ENCODE peak calls at places on chromosomes 11 and 22, in nine cellular contexts. V, J, N, I, T, Q, C, K and W are unnamed samples.
A peak's percentile ranks its signal among the peaks of the same experiment; 100 is the strongest.

GRCh38 chr11:68056317-68057285 is 17.8 kb downstream of the TCIRG1 start:
- DNase-seq in N (no peak), C (no peak), T (no peak), Q (no peak), J (no peak), V (no peak), K (no peak), I (no peak), W (no peak)

GRCh38 chr22:47067331-47067890 is 305.0 kb downstream of the TBC1D22A start:
- DNase-seq in Q (no peak), I (no peak), K (no peak), J (no peak), C (no peak), N (no peak), T (no peak), V (no peak), W (no peak)

GRCh38 chr11:8722156-8722555 is 39.6 kb downstream of the RPL27A start:
- DNase-seq in C (no peak), K (no peak), I (no peak), J (no peak), T (peak; percentile 56), N (no peak), V (peak; percentile 79), Q (peak; percentile 70), W (peak; percentile 57)

GRCh38 chr22:46010951-46011626 is 34.1 kb upstream of the WNT7B start:
- DNase-seq in V (peak; percentile 73), I (no peak), C (no peak), N (no peak), Q (no peak), T (no peak), J (peak; percentile 27), K (no peak), W (no peak)

GRCh38 chr22:36546092-36546804 is 17.3 kb upstream of the EIF3D start:
- DNase-seq in J (peak; percentile 33), C (no peak), I (no peak), N (peak; percentile 67), V (no peak), Q (peak; percentile 24), K (peak; percentile 14), T (peak; percentile 42), W (peak; percentile 58)

GRCh38 chr22:37383342-37383741 is 43.9 kb downstream of the ELFN2 start:
- DNase-seq in C (no peak), J (no peak), T (no peak), I (no peak), V (no peak), N (no peak), K (no peak), Q (no peak), W (no peak)

GRCh38 chr11:9386086-9386485 is 1.6 kb downstream of the IPO7 start:
- DNase-seq in T (no peak), C (no peak), Q (no peak), V (no peak), J (no peak), N (no peak), I (no peak), K (no peak), W (no peak)

GRCh38 chr11:126267650-126268049 is 1.0 kb downstream of the SRPRA start:
- DNase-seq in C (no peak), J (no peak), Q (no peak), I (no peak), K (peak; percentile 60), T (no peak), N (no peak), V (no peak), W (no peak)

GRCh38 chr11:110128161-110128560 is 35.0 kb downstream of the ZC3H12C start:
- DNase-seq in I (peak; percentile 11), T (peak; percentile 66), J (no peak), V (no peak), N (no peak), K (no peak), Q (peak; percentile 34), C (no peak), W (peak; percentile 48)

GRCh38 chr11:65116370-65117205 is 913 bp downstream of the ZNHIT2 start:
- DNase-seq in I (no peak), T (peak; percentile 66), C (no peak), N (peak; percentile 58), K (no peak), Q (no peak), V (peak; percentile 70), J (peak; percentile 48), W (peak; percentile 48)

GRCh38 chr11:18743365-18743764 is 17.4 kb upstream of the IGSF22 start:
- DNase-seq in Q (no peak), K (no peak), N (no peak), J (no peak), V (no peak), C (no peak), T (no peak), I (no peak), W (no peak)

GRCh38 chr11:18737642-18738041 is 11.7 kb upstream of the IGSF22 start:
- DNase-seq in K (no peak), Q (no peak), C (no peak), T (no peak), N (no peak), I (no peak), J (no peak), V (no peak), W (no peak)

GRCh38 chr11:18741783-18742182 is 15.8 kb upstream of the IGSF22 start:
- DNase-seq in K (no peak), C (no peak), Q (no peak), I (no peak), J (no peak), N (no peak), V (no peak), T (no peak), W (no peak)

GRCh38 chr11:18736590-18737148 is 10.7 kb upstream of the IGSF22 start:
- DNase-seq in J (no peak), N (no peak), I (no peak), C (no peak), T (no peak), K (no peak), Q (no peak), V (no peak), W (no peak)

GRCh38 chr11:18739684-18740083 is 13.7 kb upstream of the IGSF22 start:
- DNase-seq in K (no peak), N (no peak), V (no peak), Q (no peak), I (no peak), C (no peak), J (no peak), T (no peak), W (no peak)
- TF ChIP-seq CTCF in K (no peak), N (no peak), V (no peak), Q (no peak), I (no peak), C (no peak), J (no peak), T (no peak), W (no peak)

GRCh38 chr11:57349491-57350274 is 11.5 kb downstream of the P2RX3 start:
- DNase-seq in Q (no peak), J (peak; percentile 67), I (no peak), K (peak; percentile 23), V (peak; percentile 78), C (no peak), N (peak; percentile 74), T (peak; percentile 21), W (peak; percentile 56)
- H3K4me3 ChIP-seq in Q (peak overlapping the region; percentile 15), J (no peak overlapping the region), I (no peak overlapping the region), K (no peak overlapping the region), V (no peak overlapping the region), C (peak overlapping the region; percentile 21), N (no peak overlapping the region), T (no peak overlapping the region), W (no peak overlapping the region)

GRCh38 chr11:520428-521178 is 13.6 kb upstream of the RNH1 start:
- DNase-seq in N (no peak), V (no peak), J (no peak), I (no peak), T (no peak), C (no peak), K (no peak), Q (no peak), W (no peak)
- TF ChIP-seq CTCF in N (no peak), V (no peak), J (no peak), I (no peak), T (no peak), C (peak; percentile 5), K (no peak), Q (peak; percentile 35), W (peak; percentile 27)

DNA sequence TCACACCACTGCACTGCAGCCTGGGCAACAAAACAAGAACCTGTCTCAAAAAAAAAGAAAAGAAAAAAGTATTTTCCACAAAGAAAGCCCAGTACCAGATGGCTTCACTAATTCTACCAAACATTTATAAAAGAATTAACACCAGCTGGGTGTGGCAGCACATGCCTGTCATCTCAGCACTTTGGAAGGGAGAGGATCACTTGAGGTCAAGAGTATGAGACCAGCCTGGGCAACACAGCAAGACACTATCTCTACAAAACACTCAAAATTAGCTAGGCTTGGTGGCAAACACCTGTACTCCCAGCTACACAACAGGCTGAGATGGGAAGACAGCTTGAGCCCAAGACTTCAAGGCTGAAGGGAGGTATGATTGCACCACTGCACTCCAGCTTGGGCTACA is 20.1 kb downstream of the RSF1 start:
- DNase-seq in Q (no peak), J (no peak), T (no peak), N (no peak), K (no peak), I (no peak), V (no peak), C (no peak), W (no peak)
- H3K4me3 ChIP-seq in Q (no peak overlapping the region), J (no peak overlapping the region), T (no peak overlapping the region), N (no peak overlapping the region), K (no peak overlapping the region), I (no peak overlapping the region), V (no peak overlapping the region), C (no peak overlapping the region), W (no peak overlapping the region)

DNA sequence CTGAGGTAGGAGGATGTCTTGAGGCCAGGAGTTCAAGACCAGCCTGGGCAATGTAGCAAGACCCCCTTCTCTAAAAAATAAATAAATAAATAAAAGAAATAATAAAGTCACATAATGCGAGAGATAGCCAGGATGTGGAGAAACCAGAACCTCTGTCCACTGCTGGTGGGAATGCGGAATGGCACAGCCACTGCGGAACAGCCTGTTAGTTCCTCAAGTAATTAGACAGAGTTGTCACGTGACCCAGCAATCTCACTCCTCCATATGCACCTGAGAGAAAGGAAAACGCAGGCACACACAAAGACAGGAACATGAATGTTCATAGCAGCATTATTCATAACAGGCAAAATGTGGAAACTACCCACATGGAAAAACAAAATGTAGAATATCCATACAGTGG is 27.5 kb downstream of the LIF start:
- DNase-seq in Q (no peak), V (no peak), K (no peak), C (no peak), T (no peak), J (no peak), N (no peak), I (no peak), W (no peak)
- TF ChIP-seq CTCF in Q (peak; percentile 55), V (no peak), K (no peak), C (peak; percentile 25), T (peak; percentile 23), J (no peak), N (peak; percentile 16), I (peak; percentile 25), W (peak; percentile 34)